ENCODE peak calls at places on chromosome 17, in ten cellular contexts. B, Q, O, X, U, S, G, P, W and A are unnamed samples.

GRCh38 chr17:80677214-80677756 is 132.6 kb downstream of the RPTOR start:
- DNase-seq in B (no peak), Q (no peak), U (no peak), P (no peak), X (no peak), W (no peak), G (no peak), S (no peak), O (no peak), A (no peak)

GRCh38 chr17:55641559-55642160 is 81.0 kb downstream of the TMEM100 start:
- DNase-seq in B (peak), O (peak), G (no peak), U (peak), P (peak), W (peak), S (peak), Q (peak), X (peak), A (peak)

GRCh38 chr17:55740515-55741352 is 10.1 kb upstream of the PCTP start:
- DNase-seq in S (no peak), G (no peak), P (no peak), W (no peak), Q (no peak), X (no peak), U (no peak), B (no peak), O (no peak), A (no peak)

GRCh38 chr17:19306160-19307111 is 56.1 kb downstream of the B9D1 start:
- DNase-seq in S (peak), Q (no peak), X (no peak), W (no peak), O (no peak), G (peak), P (no peak), U (peak), B (no peak), A (peak)

GRCh38 chr17:41812176-41813038 is at the start of gene FKBP10:
- DNase-seq in U (peak), G (peak), X (no peak), S (peak), W (peak), Q (no peak), P (peak), O (peak), B (peak), A (peak)

GRCh38 chr17:65170839-65171238 is 33.7 kb downstream of the RGS9 start:
- DNase-seq in O (peak), U (peak), B (no peak), P (no peak), W (no peak), G (no peak), Q (peak), S (no peak), X (no peak), A (no peak)

GRCh38 chr17:6505425-6506142 is 50.8 kb downstream of the PITPNM3 start:
- DNase-seq in B (no peak), Q (no peak), S (peak), W (no peak), X (no peak), P (no peak), U (no peak), O (no peak), G (no peak), A (peak)

GRCh38 chr17:59493867-59494266 is 71.5 kb upstream of the DHX40 start:
- DNase-seq in P (no peak), W (no peak), U (no peak), X (no peak), Q (no peak), B (no peak), S (no peak), O (no peak), G (no peak), A (no peak)

GRCh38 chr17:7982171-7982570 is 20.2 kb upstream of the GUCY2D start:
- DNase-seq in W (no peak), X (no peak), Q (no peak), S (peak), B (no peak), U (no peak), G (no peak), O (no peak), P (peak), A (no peak)

GRCh38 chr17:72531729-72532128 is 410.9 kb downstream of the SOX9 start:
- DNase-seq in X (no peak), S (no peak), O (no peak), G (no peak), U (no peak), B (no peak), Q (no peak), W (no peak), P (no peak), A (no peak)

GRCh38 chr17:63697341-63698286 is 2.3 kb downstream of the LIMD2 start:
- DNase-seq in U (peak), O (no peak), Q (no peak), S (no peak), B (peak), P (peak), W (peak), X (no peak), G (no peak), A (no peak)

GRCh38 chr17:44000141-44000860 is 4.1 kb upstream of the NAGS start:
- DNase-seq in G (no peak), Q (no peak), S (no peak), X (no peak), W (no peak), U (no peak), B (no peak), P (no peak), O (no peak), A (no peak)

GRCh38 chr17:82414548-82415281 is 3.4 kb upstream of the HEXD start:
- DNase-seq in P (peak), W (peak), G (peak), Q (no peak), U (peak), B (no peak), X (peak), O (no peak), S (peak), A (peak)

GRCh38 chr17:69287168-69287567 is 39.8 kb downstream of the ABCA5 start:
- DNase-seq in P (no peak), X (no peak), W (no peak), O (no peak), U (no peak), G (no peak), B (no peak), Q (no peak), S (no peak), A (no peak)

GRCh38 chr17:17612085-17613022 is 20.8 kb upstream of the PEMT start:
- DNase-seq in G (no peak), S (no peak), X (no peak), U (no peak), O (no peak), Q (no peak), B (no peak), P (no peak), W (no peak), A (no peak)

GRCh38 chr17:79622201-79622601 is 11.3 kb upstream of the RBFOX3 start:
- DNase-seq in U (no peak), B (no peak), O (no peak), X (no peak), S (peak), P (no peak), Q (peak), W (peak), G (no peak), A (peak)

GRCh38 chr17:29867643-29868181 is 62.3 kb downstream of the SSH2 start:
- DNase-seq in U (no peak), G (no peak), W (no peak), Q (no peak), X (no peak), P (no peak), O (no peak), S (no peak), B (no peak), A (no peak)

GRCh38 chr17:58005031-58005727 is 1.9 kb downstream of the SRSF1 start:
- DNase-seq in G (no peak), P (peak), U (no peak), B (no peak), Q (no peak), O (no peak), X (no peak), W (no peak), S (no peak), A (no peak)